ENCODE peak calls at places on chromosome 19, in five cellular contexts. A is kidney; P is CD8-positive, alpha-beta T cell; E is epithelial cell of esophagus; F is Peyer's patch. J is an unnamed sample.

GRCh38 chr19:51187395-51188226 is 37.3 kb upstream of the CD33 start:
- DNase-seq in A (no peak), P (no peak), E (no peak), F (no peak), J (no peak)

GRCh38 chr19:4052114-4052992 is 14.3 kb downstream of the ZBTB7A start:
- DNase-seq in A (peak; percentile 95), P (no peak), E (peak; percentile 80), F (peak; percentile 97), J (peak; percentile 98)

GRCh38 chr19:45659096-45659729 is 8.8 kb upstream of the GIPR start:
- DNase-seq in A (no peak), P (no peak), E (no peak), F (no peak), J (no peak)

GRCh38 chr19:27741236-27741635 is 1471.7 kb downstream of the UQCRFS1 start:
- DNase-seq in A (no peak), P (no peak), E (no peak), F (no peak), J (no peak)

GRCh38 chr19:55620410-55620809 is 4.0 kb downstream of the ZNF784 start:
- DNase-seq in A (no peak), P (peak; percentile 69), E (no peak), F (no peak), J (no peak)

GRCh38 chr19:23377276-23377675 is 18.0 kb downstream of the ZNF91 start:
- DNase-seq in A (no peak), P (no peak), E (no peak), F (no peak), J (no peak)

GRCh38 chr19:30255783-30256509 is 116.2 kb upstream of the ZNF536 start:
- DNase-seq in A (no peak), P (no peak), E (no peak), F (no peak), J (no peak)

GRCh38 chr19:9793051-9793591 is 24.6 kb upstream of the ZNF846 start:
- DNase-seq in A (peak; percentile 90), P (peak; percentile 77), E (peak; percentile 42), F (no peak), J (peak; percentile 38)

GRCh38 chr19:35223084-35223790 is 5.3 kb downstream of the FAM187B start:
- DNase-seq in A (no peak), P (no peak), E (no peak), F (no peak), J (no peak)

GRCh38 chr19:3471954-3472655 is 8.2 kb downstream of the SMIM24 start:
- DNase-seq in A (no peak), P (peak; percentile 30), E (no peak), F (peak; percentile 69), J (no peak)

GRCh38 chr19:6723108-6723618 is 2.7 kb upstream of the C3 start:
- DNase-seq in A (peak; percentile 77), P (no peak), E (peak; percentile 42), F (no peak), J (no peak)

GRCh38 chr19:18520848-18521691 is 800 bp downstream of the ELL start:
- DNase-seq in A (peak; percentile 88), P (no peak), E (peak; percentile 20), F (peak; percentile 67), J (peak; percentile 31)

GRCh38 chr19:5851302-5851701 is at the start of gene FUT3:
- DNase-seq in A (no peak), P (no peak), E (peak; percentile 86), F (peak; percentile 82), J (peak; percentile 96)

GRCh38 chr19:51354103-51354741 is 12.0 kb downstream of the ETFB start:
- DNase-seq in A (peak; percentile 52), P (no peak), E (no peak), F (no peak), J (no peak)

GRCh38 chr19:49746206-49746958 is 16.7 kb downstream of the TSKS start:
- DNase-seq in A (peak; percentile 85), P (peak; percentile 66), E (peak; percentile 26), F (no peak), J (peak; percentile 8)

GRCh38 chr19:45492627-45493470 is 4.0 kb downstream of the RTN2 start:
- DNase-seq in A (no peak), P (no peak), E (peak; percentile 44), F (no peak), J (no peak)

GRCh38 chr19:44753932-44754742 is 5.6 kb downstream of the BCL3 start:
- DNase-seq in A (peak; percentile 99), P (peak; percentile 51), E (peak; percentile 75), F (peak; percentile 96), J (peak; percentile 95)

GRCh38 chr19:48348039-48348438 is 15.7 kb downstream of the TMEM143 start:
- DNase-seq in A (no peak), P (no peak), E (no peak), F (no peak), J (no peak)

GRCh38 chr19:28472843-28473242 is 740.1 kb downstream of the UQCRFS1 start:
- DNase-seq in A (no peak), P (no peak), E (no peak), F (no peak), J (no peak)

GRCh38 chr19:40804783-40805242 is 5.8 kb downstream of the EGLN2 start:
- DNase-seq in A (peak; percentile 39), P (no peak), E (no peak), F (no peak), J (peak; percentile 23)
- H3K4me3 ChIP-seq in A (no peak overlapping the region), P (no peak overlapping the region), E (no peak overlapping the region), F (no peak overlapping the region), J (no peak overlapping the region)

GRCh38 chr19:57688011-57688763 is 6.4 kb downstream of the ZNF551 start:
- DNase-seq in A (no peak), P (no peak), E (no peak), F (no peak), J (no peak)
- H3K4me3 ChIP-seq in A (peak overlapping the region; percentile 5), P (no peak overlapping the region), E (no peak overlapping the region), F (no peak overlapping the region), J (no peak overlapping the region)

GRCh38 chr19:1169921-1170885 is 3.9 kb downstream of the SBNO2 start:
- DNase-seq in A (peak; percentile 74), P (peak; percentile 18), E (peak; percentile 81), F (peak; percentile 48), J (no peak)

GRCh38 chr19:1170938-1171754 is 2.9 kb downstream of the SBNO2 start:
- DNase-seq in A (peak; percentile 78), P (peak; percentile 20), E (peak; percentile 33), F (peak; percentile 48), J (no peak)

GRCh38 chr19:1172353-1173159 is 1.5 kb downstream of the SBNO2 start:
- DNase-seq in A (peak; percentile 92), P (peak; percentile 17), E (peak; percentile 64), F (peak; percentile 73), J (peak; percentile 68)

GRCh38 chr19:1173160-1173844 is 766 bp downstream of the SBNO2 start:
- DNase-seq in A (peak; percentile 88), P (peak; percentile 21), E (no peak), F (no peak), J (peak; percentile 46)

GRCh38 chr19:1171755-1172352 is 2.2 kb downstream of the SBNO2 start:
- DNase-seq in A (no peak), P (peak; percentile 14), E (peak; percentile 50), F (no peak), J (no peak)
- H3K4me3 ChIP-seq in A (peak overlapping the region; percentile 82), P (no peak overlapping the region), E (peak overlapping the region; percentile 92), F (peak overlapping the region; percentile 99), J (no peak overlapping the region)

DNA sequence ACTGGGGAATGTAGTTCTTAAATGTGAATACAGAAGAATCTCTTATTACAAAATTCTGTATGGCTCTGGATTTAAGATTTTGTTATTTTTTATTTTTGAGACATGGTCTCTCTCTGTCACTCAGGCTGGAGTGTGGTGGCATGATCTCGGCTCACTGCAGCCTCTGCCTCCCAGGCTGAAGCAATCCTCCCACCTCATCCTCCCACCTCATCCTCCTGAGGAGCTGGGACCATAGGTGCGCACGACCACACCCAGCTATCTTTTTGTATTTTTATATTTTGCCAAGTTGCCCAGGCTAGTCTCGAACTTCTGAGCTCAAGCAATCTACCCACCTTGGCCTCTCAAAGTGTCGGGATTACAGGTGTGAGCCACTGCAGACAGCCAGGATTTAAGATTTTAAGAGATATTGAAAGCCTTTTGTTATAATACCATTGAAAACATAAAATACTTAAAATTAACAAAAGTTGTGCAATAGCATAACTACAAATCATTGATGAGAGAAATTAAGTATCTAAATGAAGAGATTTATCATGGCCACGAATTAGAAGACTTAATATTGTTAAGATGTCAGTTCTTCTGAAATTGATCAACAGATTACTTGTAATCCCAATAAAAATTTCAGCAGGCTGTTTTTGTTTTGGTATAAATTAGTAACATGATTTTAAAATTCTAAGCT is 13.4 kb downstream of the CYP2A6 start:
- DNase-seq in A (no peak), P (no peak), E (no peak), F (no peak), J (no peak)
- H3K4me3 ChIP-seq in A (no peak overlapping the region), P (no peak overlapping the region), E (no peak overlapping the region), F (no peak overlapping the region), J (no peak overlapping the region)

J was measured in small intestine.